ENCODE peak calls at places on chromosomes 2 and 18, in four cellular contexts. One of them, this sample, is unnamed.

GRCh38 chr2:170972508-170973224 is 43.6 kb downstream of the GORASP2 start:
- DNase-seq in AG04450: no peak
- DNase-seq in CD4-positive, alpha-beta T cell: no peak
- DNase-seq in left lung: no peak
- DNase-seq in this sample: no peak

GRCh38 chr2:223995569-223995968 is 38.3 kb downstream of the MRPL44 start:
- DNase-seq in AG04450: no peak
- DNase-seq in CD4-positive, alpha-beta T cell: no peak
- DNase-seq in left lung: no peak
- DNase-seq in this sample: no peak

GRCh38 chr2:62718225-62718822 is 12.8 kb downstream of the EHBP1 start:
- DNase-seq in AG04450: no peak
- DNase-seq in CD4-positive, alpha-beta T cell: no peak
- DNase-seq in left lung: no peak
- DNase-seq in this sample: no peak

GRCh38 chr2:70716951-70717350 is 51.0 kb downstream of the ADD2 start:
- DNase-seq in AG04450: no peak
- DNase-seq in CD4-positive, alpha-beta T cell: no peak
- DNase-seq in left lung: no peak
- DNase-seq in this sample: peak

GRCh38 chr18:72847134-72847533 is 20.7 kb downstream of the NETO1 start:
- DNase-seq in AG04450: no peak
- DNase-seq in CD4-positive, alpha-beta T cell: no peak
- DNase-seq in left lung: no peak
- DNase-seq in this sample: no peak

GRCh38 chr2:203484266-203485112 is 50.6 kb downstream of the RAPH1 start:
- DNase-seq in AG04450: no peak
- DNase-seq in CD4-positive, alpha-beta T cell: peak
- DNase-seq in left lung: no peak
- DNase-seq in this sample: no peak

GRCh38 chr2:54546518-54546917 is 90.4 kb downstream of the SPTBN1 start:
- DNase-seq in AG04450: no peak
- DNase-seq in CD4-positive, alpha-beta T cell: no peak
- DNase-seq in left lung: no peak
- DNase-seq in this sample: no peak

GRCh38 chr18:75625966-75626365 is 198.5 kb upstream of the SMIM21 start:
- DNase-seq in AG04450: no peak
- DNase-seq in CD4-positive, alpha-beta T cell: no peak
- DNase-seq in left lung: no peak
- DNase-seq in this sample: no peak

GRCh38 chr2:173355132-173355865 is 627 bp downstream of the CDCA7 start:
- DNase-seq in AG04450: peak
- DNase-seq in CD4-positive, alpha-beta T cell: no peak
- DNase-seq in left lung: peak
- DNase-seq in this sample: no peak

GRCh38 chr2:218627939-218628338 is 20.2 kb downstream of the PLCD4 start:
- DNase-seq in AG04450: no peak
- DNase-seq in CD4-positive, alpha-beta T cell: no peak
- DNase-seq in left lung: no peak
- DNase-seq in this sample: no peak

GRCh38 chr2:53087282-53087882 is 680.2 kb upstream of the CHAC2 start:
- DNase-seq in AG04450: no peak
- DNase-seq in CD4-positive, alpha-beta T cell: no peak
- DNase-seq in left lung: no peak
- DNase-seq in this sample: no peak

GRCh38 chr2:50346586-50347351 is 685.2 kb downstream of the NRXN1 start:
- DNase-seq in AG04450: no peak
- DNase-seq in CD4-positive, alpha-beta T cell: no peak
- DNase-seq in left lung: no peak
- DNase-seq in this sample: no peak

GRCh38 chr2:241558532-241559488 is at the start of gene BOK:
- DNase-seq in AG04450: no peak
- DNase-seq in CD4-positive, alpha-beta T cell: no peak
- DNase-seq in left lung: peak
- DNase-seq in this sample: no peak

GRCh38 chr2:235669983-235670962 is 176.4 kb downstream of the AGAP1 start:
- DNase-seq in AG04450: peak
- DNase-seq in CD4-positive, alpha-beta T cell: no peak
- DNase-seq in left lung: peak
- DNase-seq in this sample: no peak

GRCh38 chr2:152555048-152555447 is 162.2 kb downstream of the PRPF40A start:
- DNase-seq in AG04450: no peak
- DNase-seq in CD4-positive, alpha-beta T cell: no peak
- DNase-seq in left lung: no peak
- DNase-seq in this sample: no peak
- TF ChIP-seq CTCF in AG04450: peak
- TF ChIP-seq CTCF in CD4-positive, alpha-beta T cell: no peak
- TF ChIP-seq CTCF in left lung: no peak
- TF ChIP-seq CTCF in this sample: no peak

GRCh38 chr2:234565842-234566619 is 69.2 kb upstream of the ARL4C start:
- DNase-seq in AG04450: no peak
- DNase-seq in CD4-positive, alpha-beta T cell: no peak
- DNase-seq in left lung: no peak
- DNase-seq in this sample: no peak
- H3K27ac ChIP-seq in AG04450: no peak
- H3K27ac ChIP-seq in CD4-positive, alpha-beta T cell: no peak
- H3K27ac ChIP-seq in left lung: no peak
- H3K27ac ChIP-seq in this sample: no peak

GRCh38 chr2:64888591-64889309 is 100.4 kb upstream of the SLC1A4 start:
- DNase-seq in AG04450: no peak
- DNase-seq in CD4-positive, alpha-beta T cell: no peak
- DNase-seq in left lung: no peak
- DNase-seq in this sample: peak
- TF ChIP-seq CTCF in AG04450: peak
- TF ChIP-seq CTCF in CD4-positive, alpha-beta T cell: no peak
- TF ChIP-seq CTCF in left lung: no peak
- TF ChIP-seq CTCF in this sample: peak

GRCh38 chr2:45890819-45891218 is 239.3 kb downstream of the PRKCE start:
- DNase-seq in AG04450: no peak
- DNase-seq in CD4-positive, alpha-beta T cell: no peak
- DNase-seq in left lung: no peak
- DNase-seq in this sample: no peak

GRCh38 chr2:45889053-45889452 is 237.6 kb downstream of the PRKCE start:
- DNase-seq in AG04450: no peak
- DNase-seq in CD4-positive, alpha-beta T cell: no peak
- DNase-seq in left lung: peak
- DNase-seq in this sample: no peak

GRCh38 chr2:45889620-45890019 is 238.1 kb downstream of the PRKCE start:
- DNase-seq in AG04450: no peak
- DNase-seq in CD4-positive, alpha-beta T cell: no peak
- DNase-seq in left lung: no peak
- DNase-seq in this sample: no peak

GRCh38 chr2:45888641-45889040 is 237.2 kb downstream of the PRKCE start:
- DNase-seq in AG04450: no peak
- DNase-seq in CD4-positive, alpha-beta T cell: no peak
- DNase-seq in left lung: no peak
- DNase-seq in this sample: no peak

DNA sequence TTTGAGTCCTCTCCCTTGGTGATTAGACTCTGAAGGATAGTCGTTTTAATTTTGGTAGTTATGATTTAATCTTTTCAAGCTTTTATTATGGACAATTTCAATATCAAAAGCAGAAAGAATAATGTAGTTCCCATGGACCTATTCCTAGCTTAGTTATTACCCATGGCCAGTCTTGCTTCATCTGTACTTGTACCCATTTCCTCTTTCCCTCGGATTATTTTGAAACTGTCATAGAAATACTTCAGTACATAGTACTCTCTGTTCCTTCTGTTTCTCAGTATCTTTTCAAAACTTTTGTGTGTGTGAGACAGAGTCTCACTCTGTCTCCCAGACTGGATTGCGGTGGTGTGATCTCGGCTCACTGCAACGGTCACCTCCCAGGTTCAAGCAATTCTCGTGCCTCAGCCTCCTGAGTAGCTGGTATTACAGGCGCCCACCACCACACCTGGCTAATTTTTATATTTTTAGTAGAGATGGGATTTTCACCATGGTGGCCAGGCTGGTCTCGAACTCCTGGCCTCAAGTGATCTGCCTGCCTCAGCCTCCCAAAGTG is 238.7 kb downstream of the PRKCE start:
- DNase-seq in AG04450: no peak
- DNase-seq in CD4-positive, alpha-beta T cell: no peak
- DNase-seq in left lung: no peak
- DNase-seq in this sample: no peak
- H3K27ac ChIP-seq in AG04450: no peak
- H3K27ac ChIP-seq in CD4-positive, alpha-beta T cell: no peak
- H3K27ac ChIP-seq in left lung: peak
- H3K27ac ChIP-seq in this sample: no peak

DNA sequence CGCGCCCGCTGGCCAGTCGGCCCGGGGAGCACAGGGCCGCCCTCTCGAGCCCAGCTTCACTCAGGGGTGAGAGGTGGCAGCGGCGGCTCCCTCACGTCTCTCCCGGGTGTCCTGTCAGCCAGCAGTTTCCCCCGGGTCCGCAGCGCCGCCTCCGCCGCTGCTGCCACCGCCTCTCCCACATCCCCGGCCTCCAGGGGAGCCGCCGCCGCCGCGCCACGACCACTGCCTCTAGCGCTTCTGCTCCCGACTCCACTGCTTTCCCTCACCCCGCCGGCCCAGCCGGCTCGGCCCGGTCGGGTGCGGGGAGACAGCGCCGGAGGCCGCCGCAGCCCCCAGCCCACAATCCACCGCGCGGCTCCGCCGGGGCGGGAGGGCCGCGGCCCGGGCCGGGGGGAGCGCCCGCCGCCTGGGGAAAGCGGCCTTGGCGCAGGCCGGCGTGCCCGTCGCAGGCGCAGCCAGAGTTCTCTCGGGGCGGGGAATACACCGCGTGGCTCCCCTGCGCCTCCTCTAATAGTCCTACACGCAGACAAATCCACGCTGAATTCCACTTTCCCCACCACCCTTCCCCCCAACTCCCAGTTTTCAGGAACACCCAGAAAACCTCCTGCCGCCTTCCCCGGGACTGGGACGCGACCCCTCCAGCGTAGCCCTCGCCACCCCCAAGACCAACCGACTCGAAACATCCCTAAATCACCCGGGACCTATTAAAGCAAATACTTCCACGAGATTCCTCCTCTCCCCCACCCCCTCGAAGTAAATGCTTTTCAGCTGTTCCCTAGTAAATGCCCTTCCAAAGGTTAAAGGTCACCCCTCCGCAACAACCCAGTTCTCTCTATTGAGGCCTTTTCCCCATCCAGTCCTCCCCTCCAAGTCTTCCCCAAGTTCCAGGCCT is at the start of gene VPS54:
- DNase-seq in AG04450: no peak
- DNase-seq in CD4-positive, alpha-beta T cell: peak
- DNase-seq in left lung: peak
- DNase-seq in this sample: peak
- TF ChIP-seq CTCF in AG04450: no peak
- TF ChIP-seq CTCF in CD4-positive, alpha-beta T cell: no peak
- TF ChIP-seq CTCF in left lung: no peak
- TF ChIP-seq CTCF in this sample: no peak